ENCODE peak calls at places on chromosomes 7 and 10, in seven cellular contexts. One of them, this sample, is unnamed. For H3K27me3, the result is how much of the 10 kb centered on the place peaks cover.

GRCh38 chr10:119270893-119271361 is 63.6 kb downstream of the GRK5 start:
- DNase-seq in spleen: peak
- DNase-seq in H1: no peak
- DNase-seq in body of pancreas: peak
- DNase-seq in endothelial cell of umbilical vein: no peak
- DNase-seq in prostate gland: no peak
- DNase-seq in IMR-90: peak
- DNase-seq in this sample: peak

GRCh38 chr7:151968357-151968756 is 12.1 kb downstream of the GALNTL5 start:
- DNase-seq in spleen: no peak
- DNase-seq in H1: no peak
- DNase-seq in body of pancreas: no peak
- DNase-seq in endothelial cell of umbilical vein: no peak
- DNase-seq in prostate gland: no peak
- DNase-seq in IMR-90: no peak
- DNase-seq in this sample: peak

GRCh38 chr10:76444034-76444800 is 1012.8 kb downstream of the LRMDA start:
- DNase-seq in spleen: no peak
- DNase-seq in H1: no peak
- DNase-seq in body of pancreas: peak
- DNase-seq in endothelial cell of umbilical vein: no peak
- DNase-seq in prostate gland: no peak
- DNase-seq in IMR-90: peak
- DNase-seq in this sample: no peak

GRCh38 chr7:133319842-133320241 is 67.0 kb downstream of the EXOC4 start:
- DNase-seq in spleen: no peak
- DNase-seq in H1: no peak
- DNase-seq in body of pancreas: no peak
- DNase-seq in endothelial cell of umbilical vein: no peak
- DNase-seq in prostate gland: no peak
- DNase-seq in IMR-90: no peak
- DNase-seq in this sample: no peak

GRCh38 chr7:16670021-16670420 is 24.0 kb downstream of the BZW2 start:
- DNase-seq in spleen: no peak
- DNase-seq in H1: no peak
- DNase-seq in body of pancreas: no peak
- DNase-seq in endothelial cell of umbilical vein: no peak
- DNase-seq in prostate gland: no peak
- DNase-seq in IMR-90: peak
- DNase-seq in this sample: no peak

GRCh38 chr10:79106251-79106650 is 37.5 kb downstream of the ZMIZ1 start:
- DNase-seq in spleen: no peak
- DNase-seq in H1: no peak
- DNase-seq in body of pancreas: no peak
- DNase-seq in endothelial cell of umbilical vein: no peak
- DNase-seq in prostate gland: no peak
- DNase-seq in IMR-90: no peak
- DNase-seq in this sample: no peak

GRCh38 chr7:156380261-156380660 is 260.3 kb upstream of the RNF32 start:
- DNase-seq in spleen: no peak
- DNase-seq in H1: no peak
- DNase-seq in body of pancreas: peak
- DNase-seq in endothelial cell of umbilical vein: no peak
- DNase-seq in prostate gland: peak
- DNase-seq in IMR-90: no peak
- DNase-seq in this sample: peak

GRCh38 chr7:150313870-150314269 is 9.3 kb upstream of the LRRC61 start:
- DNase-seq in spleen: no peak
- DNase-seq in H1: no peak
- DNase-seq in body of pancreas: no peak
- DNase-seq in endothelial cell of umbilical vein: no peak
- DNase-seq in prostate gland: no peak
- DNase-seq in IMR-90: no peak
- DNase-seq in this sample: no peak

GRCh38 chr7:83976302-83976701 is 218.3 kb downstream of the SEMA3A start:
- DNase-seq in spleen: no peak
- DNase-seq in H1: no peak
- DNase-seq in body of pancreas: no peak
- DNase-seq in endothelial cell of umbilical vein: peak
- DNase-seq in prostate gland: no peak
- DNase-seq in IMR-90: peak
- DNase-seq in this sample: peak

GRCh38 chr7:130491841-130492518 is at the start of gene MEST:
- DNase-seq in spleen: peak
- DNase-seq in H1: no peak
- DNase-seq in body of pancreas: peak
- DNase-seq in endothelial cell of umbilical vein: peak
- DNase-seq in prostate gland: peak
- DNase-seq in IMR-90: peak
- DNase-seq in this sample: no peak

GRCh38 chr10:43076311-43076875 is 476 bp upstream of the RET start:
- DNase-seq in spleen: no peak
- DNase-seq in H1: no peak
- DNase-seq in body of pancreas: no peak
- DNase-seq in endothelial cell of umbilical vein: no peak
- DNase-seq in prostate gland: no peak
- DNase-seq in IMR-90: no peak
- DNase-seq in this sample: no peak

GRCh38 chr7:156450473-156450872 is 190.1 kb upstream of the RNF32 start:
- DNase-seq in spleen: peak
- DNase-seq in H1: no peak
- DNase-seq in body of pancreas: no peak
- DNase-seq in endothelial cell of umbilical vein: no peak
- DNase-seq in prostate gland: no peak
- DNase-seq in IMR-90: no peak
- DNase-seq in this sample: no peak

GRCh38 chr7:114569160-114569559 is 154.5 kb downstream of the FOXP2 start:
- DNase-seq in spleen: no peak
- DNase-seq in H1: no peak
- DNase-seq in body of pancreas: no peak
- DNase-seq in endothelial cell of umbilical vein: no peak
- DNase-seq in prostate gland: no peak
- DNase-seq in IMR-90: no peak
- DNase-seq in this sample: no peak

GRCh38 chr7:64313740-64314491 is at the start of gene ZNF736:
- DNase-seq in spleen: peak
- DNase-seq in H1: no peak
- DNase-seq in body of pancreas: peak
- DNase-seq in endothelial cell of umbilical vein: peak
- DNase-seq in prostate gland: peak
- DNase-seq in IMR-90: peak
- DNase-seq in this sample: peak

GRCh38 chr10:98376485-98376884 is 38.5 kb downstream of the PYROXD2 start:
- DNase-seq in spleen: no peak
- DNase-seq in H1: no peak
- DNase-seq in body of pancreas: no peak
- DNase-seq in endothelial cell of umbilical vein: no peak
- DNase-seq in prostate gland: no peak
- DNase-seq in IMR-90: peak
- DNase-seq in this sample: peak

GRCh38 chr10:30028006-30028441 is 31.4 kb downstream of the JCAD start:
- DNase-seq in spleen: no peak
- DNase-seq in H1: no peak
- DNase-seq in body of pancreas: peak
- DNase-seq in endothelial cell of umbilical vein: peak
- DNase-seq in prostate gland: peak
- DNase-seq in IMR-90: no peak
- DNase-seq in this sample: no peak

GRCh38 chr7:107014381-107015023 is 30.0 kb upstream of the PRKAR2B start:
- DNase-seq in spleen: no peak
- DNase-seq in H1: no peak
- DNase-seq in body of pancreas: no peak
- DNase-seq in endothelial cell of umbilical vein: peak
- DNase-seq in prostate gland: no peak
- DNase-seq in IMR-90: peak
- DNase-seq in this sample: no peak

GRCh38 chr7:83547526-83547925 is 101.4 kb downstream of the SEMA3E start:
- DNase-seq in spleen: no peak
- DNase-seq in H1: no peak
- DNase-seq in body of pancreas: peak
- DNase-seq in endothelial cell of umbilical vein: peak
- DNase-seq in prostate gland: peak
- DNase-seq in IMR-90: peak
- DNase-seq in this sample: peak

GRCh38 chr7:44291066-44291732 is 34.2 kb downstream of the CAMK2B start:
- DNase-seq in spleen: peak
- DNase-seq in H1: no peak
- DNase-seq in body of pancreas: peak
- DNase-seq in endothelial cell of umbilical vein: peak
- DNase-seq in prostate gland: no peak
- DNase-seq in IMR-90: peak
- DNase-seq in this sample: no peak

GRCh38 chr10:112954974-112955735 is 5.1 kb downstream of the TCF7L2 start:
- DNase-seq in spleen: no peak
- DNase-seq in H1: no peak
- DNase-seq in body of pancreas: no peak
- DNase-seq in endothelial cell of umbilical vein: peak
- DNase-seq in prostate gland: no peak
- DNase-seq in IMR-90: no peak
- DNase-seq in this sample: peak

GRCh38 chr7:129783097-129783919 is 169.5 kb downstream of the UBE2H start:
- DNase-seq in spleen: peak
- DNase-seq in H1: no peak
- DNase-seq in body of pancreas: no peak
- DNase-seq in endothelial cell of umbilical vein: peak
- DNase-seq in prostate gland: no peak
- DNase-seq in IMR-90: no peak
- DNase-seq in this sample: no peak

GRCh38 chr7:37550426-37550825 is 101.8 kb upstream of the ELMO1 start:
- DNase-seq in spleen: no peak
- DNase-seq in H1: no peak
- DNase-seq in body of pancreas: no peak
- DNase-seq in endothelial cell of umbilical vein: no peak
- DNase-seq in prostate gland: no peak
- DNase-seq in IMR-90: no peak
- DNase-seq in this sample: no peak
- TF ChIP-seq CTCF in spleen: no peak
- TF ChIP-seq CTCF in H1: no peak
- TF ChIP-seq CTCF in body of pancreas: no peak
- TF ChIP-seq CTCF in endothelial cell of umbilical vein: no peak
- TF ChIP-seq CTCF in prostate gland: no peak
- TF ChIP-seq CTCF in IMR-90: no peak
- TF ChIP-seq CTCF in this sample: no peak

DNA sequence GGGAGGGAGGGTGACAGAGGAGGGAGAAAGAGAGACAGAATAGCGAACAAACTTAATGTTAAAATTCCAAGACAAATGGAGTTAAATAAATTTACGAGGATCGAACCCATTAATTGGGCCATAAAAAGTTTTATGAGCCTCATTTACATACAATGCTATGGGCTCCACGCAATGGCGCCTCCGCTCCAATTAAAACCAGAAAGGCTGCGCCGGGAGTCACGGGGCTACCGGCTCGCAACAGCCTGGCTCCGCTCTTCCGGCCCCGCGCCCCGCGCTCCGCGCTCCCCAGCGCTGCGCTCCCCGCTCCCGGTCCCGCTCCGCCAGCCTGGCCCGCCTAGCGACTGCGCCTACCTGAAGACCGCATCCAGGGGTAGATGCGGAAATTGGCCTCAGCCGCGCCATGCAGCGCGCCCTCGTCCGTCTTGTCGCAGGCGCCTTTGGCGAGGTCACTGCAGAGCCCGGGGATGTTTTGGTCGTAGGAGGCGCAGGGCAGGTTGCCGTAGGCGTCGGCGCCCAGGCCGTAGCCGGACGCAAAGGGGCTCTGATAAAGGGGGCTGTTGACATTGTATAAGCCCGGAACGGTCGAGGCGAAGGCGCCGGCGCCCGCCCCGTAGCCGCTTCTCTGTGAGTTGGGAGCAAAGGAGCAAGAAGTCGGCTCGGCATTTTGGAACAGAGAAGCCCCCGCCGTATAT is 513 bp downstream of the HOXA7 start:
- DNase-seq in spleen: peak
- DNase-seq in H1: no peak
- DNase-seq in body of pancreas: no peak
- DNase-seq in endothelial cell of umbilical vein: peak
- DNase-seq in prostate gland: no peak
- DNase-seq in IMR-90: no peak
- DNase-seq in this sample: no peak
- H3K27me3 ChIP-seq in spleen: half or more
- H3K27me3 ChIP-seq in H1: half or more
- H3K27me3 ChIP-seq in body of pancreas: under half
- H3K27me3 ChIP-seq in endothelial cell of umbilical vein: under half
- H3K27me3 ChIP-seq in prostate gland: under half
- H3K27me3 ChIP-seq in IMR-90: under half
- H3K27me3 ChIP-seq in this sample: half or more

GRCh38 chr7:136061433-136061832 is 84.3 kb upstream of the MTPN start:
- DNase-seq in spleen: no peak
- DNase-seq in H1: no peak
- DNase-seq in body of pancreas: no peak
- DNase-seq in endothelial cell of umbilical vein: no peak
- DNase-seq in prostate gland: no peak
- DNase-seq in IMR-90: no peak
- DNase-seq in this sample: no peak
- H3K4me3 ChIP-seq in spleen: no peak
- H3K4me3 ChIP-seq in H1: no peak
- H3K4me3 ChIP-seq in body of pancreas: no peak
- H3K4me3 ChIP-seq in endothelial cell of umbilical vein: no peak
- H3K4me3 ChIP-seq in prostate gland: no peak
- H3K4me3 ChIP-seq in IMR-90: no peak
- H3K4me3 ChIP-seq in this sample: no peak

GRCh38 chr10:59082249-59082648 is 94.2 kb upstream of the PHYHIPL start:
- DNase-seq in spleen: no peak
- DNase-seq in H1: no peak
- DNase-seq in body of pancreas: no peak
- DNase-seq in endothelial cell of umbilical vein: no peak
- DNase-seq in prostate gland: no peak
- DNase-seq in IMR-90: no peak
- DNase-seq in this sample: peak

GRCh38 chr10:59077855-59078254 is 98.6 kb upstream of the PHYHIPL start:
- DNase-seq in spleen: no peak
- DNase-seq in H1: no peak
- DNase-seq in body of pancreas: no peak
- DNase-seq in endothelial cell of umbilical vein: no peak
- DNase-seq in prostate gland: no peak
- DNase-seq in IMR-90: no peak
- DNase-seq in this sample: no peak

DNA sequence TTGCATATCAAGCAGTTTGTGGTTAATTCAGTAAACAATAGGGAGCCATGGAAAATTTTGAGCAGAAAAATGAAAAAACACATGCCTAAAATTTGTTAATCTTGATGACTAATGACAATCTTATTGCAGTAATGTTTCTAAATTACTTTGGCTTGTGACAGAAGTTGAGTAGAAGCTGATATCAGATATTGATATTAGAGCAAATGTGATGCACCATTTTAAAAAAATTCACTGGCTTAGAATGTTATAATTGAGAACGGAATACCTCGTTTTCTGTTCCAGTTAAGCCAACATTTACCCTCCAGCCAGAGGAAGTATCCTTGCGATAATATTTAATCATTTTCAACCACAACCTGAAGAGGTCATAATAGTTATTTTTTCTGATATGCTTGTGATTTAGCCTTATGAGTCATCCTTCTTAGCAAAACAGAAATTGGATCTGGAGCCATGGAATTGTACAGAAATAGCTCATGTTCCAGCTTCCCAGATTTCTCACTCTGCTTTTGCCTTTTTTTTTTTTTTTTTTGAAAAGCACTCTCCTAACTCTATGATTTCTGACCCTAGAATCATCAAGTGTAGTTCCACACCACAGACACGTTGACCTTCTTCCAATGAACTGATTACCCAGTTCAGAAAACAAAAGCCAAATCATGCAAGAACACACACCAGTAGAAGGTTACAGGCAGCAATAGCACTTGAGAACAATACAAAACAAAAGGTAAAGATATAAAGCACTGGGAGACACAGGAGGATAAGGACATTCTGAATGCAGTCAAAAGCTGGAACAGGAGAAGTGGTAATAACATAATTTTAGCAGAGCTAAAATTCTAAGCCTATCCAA is 96.8 kb upstream of the PHYHIPL start:
- DNase-seq in spleen: no peak
- DNase-seq in H1: no peak
- DNase-seq in body of pancreas: no peak
- DNase-seq in endothelial cell of umbilical vein: peak
- DNase-seq in prostate gland: no peak
- DNase-seq in IMR-90: peak
- DNase-seq in this sample: peak
- TF ChIP-seq CTCF in spleen: no peak
- TF ChIP-seq CTCF in H1: no peak
- TF ChIP-seq CTCF in body of pancreas: no peak
- TF ChIP-seq CTCF in endothelial cell of umbilical vein: no peak
- TF ChIP-seq CTCF in prostate gland: no peak
- TF ChIP-seq CTCF in IMR-90: no peak
- TF ChIP-seq CTCF in this sample: no peak